ENCODE peak calls at places on chromosome 7, in ten cellular contexts. One of them, this sample, is unnamed.

GRCh38 chr7:15937571-15937970 is 251.1 kb upstream of the MEOX2 start:
- DNase-seq in uterus: no peak
- DNase-seq in fibroblast of lung: peak; percentile 44
- DNase-seq in prostate gland: no peak
- DNase-seq in adrenal gland: no peak
- DNase-seq in heart right ventricle: no peak
- DNase-seq in OCI-LY7: no peak
- DNase-seq in CD8-positive, alpha-beta memory T cell: no peak
- DNase-seq in colonic mucosa: no peak
- DNase-seq in A549: no peak
- DNase-seq in this sample: no peak

GRCh38 chr7:97971120-97971989 is 18.6 kb downstream of the OCM2 start:
- DNase-seq in adrenal gland: peak; percentile 25
- DNase-seq in OCI-LY7: peak; percentile 63
- DNase-seq in CD8-positive, alpha-beta memory T cell: no peak
- DNase-seq in heart right ventricle: peak; percentile 5
- DNase-seq in uterus: no peak
- DNase-seq in fibroblast of lung: peak; percentile 39
- DNase-seq in A549: peak; percentile 18
- DNase-seq in colonic mucosa: peak; percentile 30
- DNase-seq in prostate gland: no peak
- DNase-seq in this sample: no peak

GRCh38 chr7:157574120-157574519 is 237.3 kb downstream of the DNAJB6 start:
- DNase-seq in heart right ventricle: no peak
- DNase-seq in adrenal gland: no peak
- DNase-seq in OCI-LY7: no peak
- DNase-seq in colonic mucosa: no peak
- DNase-seq in A549: no peak
- DNase-seq in CD8-positive, alpha-beta memory T cell: no peak
- DNase-seq in fibroblast of lung: no peak
- DNase-seq in uterus: no peak
- DNase-seq in prostate gland: no peak
- DNase-seq in this sample: no peak

GRCh38 chr7:130273081-130273699 is 6.5 kb downstream of the CPA2 start:
- DNase-seq in colonic mucosa: peak; percentile 23
- DNase-seq in OCI-LY7: no peak
- DNase-seq in A549: no peak
- DNase-seq in CD8-positive, alpha-beta memory T cell: no peak
- DNase-seq in fibroblast of lung: peak; percentile 85
- DNase-seq in heart right ventricle: no peak
- DNase-seq in uterus: peak; percentile 68
- DNase-seq in adrenal gland: no peak
- DNase-seq in prostate gland: peak; percentile 35
- DNase-seq in this sample: no peak

GRCh38 chr7:80942261-80943041 is 23.6 kb upstream of the SEMA3C start:
- DNase-seq in fibroblast of lung: peak; percentile 99
- DNase-seq in adrenal gland: peak; percentile 61
- DNase-seq in OCI-LY7: no peak
- DNase-seq in colonic mucosa: peak; percentile 32
- DNase-seq in uterus: peak; percentile 34
- DNase-seq in A549: peak; percentile 98
- DNase-seq in CD8-positive, alpha-beta memory T cell: no peak
- DNase-seq in heart right ventricle: peak; percentile 35
- DNase-seq in prostate gland: peak; percentile 41
- DNase-seq in this sample: peak; percentile 78

GRCh38 chr7:158133057-158133456 is 454.6 kb downstream of the PTPRN2 start:
- DNase-seq in heart right ventricle: no peak
- DNase-seq in CD8-positive, alpha-beta memory T cell: no peak
- DNase-seq in prostate gland: no peak
- DNase-seq in colonic mucosa: no peak
- DNase-seq in adrenal gland: no peak
- DNase-seq in A549: no peak
- DNase-seq in OCI-LY7: no peak
- DNase-seq in fibroblast of lung: no peak
- DNase-seq in uterus: no peak
- DNase-seq in this sample: no peak

GRCh38 chr7:120190566-120190965 is 82.4 kb upstream of the KCND2 start:
- DNase-seq in CD8-positive, alpha-beta memory T cell: no peak
- DNase-seq in OCI-LY7: no peak
- DNase-seq in adrenal gland: no peak
- DNase-seq in A549: no peak
- DNase-seq in heart right ventricle: no peak
- DNase-seq in colonic mucosa: no peak
- DNase-seq in uterus: no peak
- DNase-seq in fibroblast of lung: no peak
- DNase-seq in prostate gland: no peak
- DNase-seq in this sample: no peak

GRCh38 chr7:29946428-29947186 is 43.0 kb downstream of the SCRN1 start:
- DNase-seq in prostate gland: no peak
- DNase-seq in fibroblast of lung: peak; percentile 17
- DNase-seq in A549: peak; percentile 12
- DNase-seq in CD8-positive, alpha-beta memory T cell: no peak
- DNase-seq in adrenal gland: peak; percentile 61
- DNase-seq in uterus: peak; percentile 36
- DNase-seq in heart right ventricle: peak; percentile 35
- DNase-seq in colonic mucosa: no peak
- DNase-seq in OCI-LY7: peak; percentile 27
- DNase-seq in this sample: no peak

GRCh38 chr7:40315277-40315676 is 180.5 kb downstream of the SUGCT start:
- DNase-seq in colonic mucosa: no peak
- DNase-seq in CD8-positive, alpha-beta memory T cell: no peak
- DNase-seq in A549: no peak
- DNase-seq in uterus: no peak
- DNase-seq in adrenal gland: no peak
- DNase-seq in fibroblast of lung: peak; percentile 78
- DNase-seq in prostate gland: no peak
- DNase-seq in OCI-LY7: no peak
- DNase-seq in heart right ventricle: no peak
- DNase-seq in this sample: no peak

GRCh38 chr7:159099217-159099655 is 45.4 kb downstream of the VIPR2 start:
- DNase-seq in adrenal gland: peak; percentile 9
- DNase-seq in prostate gland: no peak
- DNase-seq in A549: no peak
- DNase-seq in colonic mucosa: no peak
- DNase-seq in CD8-positive, alpha-beta memory T cell: no peak
- DNase-seq in OCI-LY7: no peak
- DNase-seq in fibroblast of lung: no peak
- DNase-seq in uterus: no peak
- DNase-seq in heart right ventricle: no peak
- DNase-seq in this sample: peak; percentile 73

GRCh38 chr7:104929921-104930320 is 84.1 kb upstream of the KMT2E start:
- DNase-seq in A549: no peak
- DNase-seq in OCI-LY7: no peak
- DNase-seq in uterus: no peak
- DNase-seq in heart right ventricle: no peak
- DNase-seq in adrenal gland: no peak
- DNase-seq in CD8-positive, alpha-beta memory T cell: no peak
- DNase-seq in fibroblast of lung: no peak
- DNase-seq in prostate gland: no peak
- DNase-seq in colonic mucosa: no peak
- DNase-seq in this sample: no peak
- H3K27ac ChIP-seq in A549: no peak overlapping the region
- H3K27ac ChIP-seq in OCI-LY7: no peak overlapping the region
- H3K27ac ChIP-seq in uterus: no peak overlapping the region
- H3K27ac ChIP-seq in heart right ventricle: no peak overlapping the region
- H3K27ac ChIP-seq in adrenal gland: no peak overlapping the region
- H3K27ac ChIP-seq in CD8-positive, alpha-beta memory T cell: no peak overlapping the region
- H3K27ac ChIP-seq in fibroblast of lung: no peak overlapping the region
- H3K27ac ChIP-seq in prostate gland: no peak overlapping the region
- H3K27ac ChIP-seq in colonic mucosa: no peak overlapping the region
- H3K27ac ChIP-seq in this sample: no peak overlapping the region

DNA sequence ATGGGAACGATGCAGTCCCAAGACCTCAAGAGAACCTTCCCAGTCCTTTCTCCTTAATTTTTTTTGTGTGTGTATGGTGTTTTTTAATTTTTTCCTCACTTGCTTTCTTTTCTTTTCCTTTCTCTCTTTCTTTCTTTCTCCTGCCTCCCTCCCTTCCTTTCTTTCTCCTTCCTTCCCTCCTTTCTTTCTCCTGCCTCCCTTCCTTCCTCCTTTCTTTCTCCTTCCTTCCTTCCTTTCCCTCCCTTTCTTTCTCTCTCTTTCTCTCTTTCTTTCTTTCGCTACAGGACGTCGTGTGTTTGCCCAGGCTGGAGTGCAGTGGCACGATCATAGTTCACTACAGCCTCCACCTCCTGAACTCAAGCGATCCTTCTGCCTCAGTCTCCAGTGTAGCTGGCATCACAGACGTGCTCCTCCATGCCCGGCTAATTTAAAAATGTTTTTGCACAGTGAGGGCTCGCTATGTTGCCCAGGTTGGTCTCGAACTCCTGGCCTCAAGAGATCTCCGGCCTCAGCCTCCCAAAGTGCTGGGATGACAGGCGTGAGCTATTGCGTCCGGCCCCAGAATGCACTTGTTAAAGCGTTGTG is 709 bp upstream of the NIPSNAP2 start:
- DNase-seq in A549: no peak
- DNase-seq in OCI-LY7: no peak
- DNase-seq in colonic mucosa: no peak
- DNase-seq in adrenal gland: no peak
- DNase-seq in prostate gland: no peak
- DNase-seq in CD8-positive, alpha-beta memory T cell: no peak
- DNase-seq in heart right ventricle: no peak
- DNase-seq in fibroblast of lung: no peak
- DNase-seq in uterus: no peak
- DNase-seq in this sample: no peak
- H3K4me3 ChIP-seq in A549: peak overlapping the region; percentile 69
- H3K4me3 ChIP-seq in OCI-LY7: peak overlapping the region; percentile 58
- H3K4me3 ChIP-seq in colonic mucosa: peak overlapping the region; percentile 27
- H3K4me3 ChIP-seq in adrenal gland: peak overlapping the region; percentile 91
- H3K4me3 ChIP-seq in prostate gland: peak overlapping the region; percentile 64
- H3K4me3 ChIP-seq in CD8-positive, alpha-beta memory T cell: peak overlapping the region; percentile 63
- H3K4me3 ChIP-seq in heart right ventricle: peak overlapping the region; percentile 53
- H3K4me3 ChIP-seq in fibroblast of lung: peak overlapping the region; percentile 53
- H3K4me3 ChIP-seq in uterus: peak overlapping the region; percentile 22
- H3K4me3 ChIP-seq in this sample: peak overlapping the region; percentile 88

DNA sequence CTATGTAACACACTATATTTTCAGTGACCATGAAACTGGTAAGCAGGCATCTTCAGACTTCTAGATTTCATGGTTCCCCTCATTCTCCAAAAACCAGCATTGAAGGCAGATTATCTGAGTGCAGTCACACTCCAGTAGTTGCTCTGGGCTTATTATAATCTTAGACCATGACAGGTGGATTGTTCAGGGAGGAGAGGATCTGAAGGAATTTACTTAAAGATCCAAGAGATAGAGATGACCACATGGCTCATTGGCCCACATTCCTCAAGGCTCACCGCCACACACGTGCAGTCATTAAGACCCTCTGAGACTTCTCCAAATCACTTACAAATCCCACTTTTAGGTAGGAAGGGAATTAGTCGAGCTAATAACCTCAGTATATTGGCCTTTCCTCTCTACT is 55.2 kb downstream of the GSAP start:
- DNase-seq in heart right ventricle: no peak
- DNase-seq in CD8-positive, alpha-beta memory T cell: no peak
- DNase-seq in colonic mucosa: no peak
- DNase-seq in adrenal gland: no peak
- DNase-seq in OCI-LY7: no peak
- DNase-seq in uterus: no peak
- DNase-seq in fibroblast of lung: no peak
- DNase-seq in A549: no peak
- DNase-seq in prostate gland: no peak
- DNase-seq in this sample: no peak
- H3K27ac ChIP-seq in heart right ventricle: no peak overlapping the region
- H3K27ac ChIP-seq in CD8-positive, alpha-beta memory T cell: no peak overlapping the region
- H3K27ac ChIP-seq in colonic mucosa: no peak overlapping the region
- H3K27ac ChIP-seq in adrenal gland: no peak overlapping the region
- H3K27ac ChIP-seq in OCI-LY7: no peak overlapping the region
- H3K27ac ChIP-seq in uterus: no peak overlapping the region
- H3K27ac ChIP-seq in fibroblast of lung: no peak overlapping the region
- H3K27ac ChIP-seq in A549: peak overlapping the region; percentile 52
- H3K27ac ChIP-seq in prostate gland: no peak overlapping the region
- H3K27ac ChIP-seq in this sample: no peak overlapping the region

GRCh38 chr7:2638224-2638991 is 6.6 kb downstream of the TTYH3 start:
- DNase-seq in colonic mucosa: no peak
- DNase-seq in A549: no peak
- DNase-seq in adrenal gland: peak; percentile 86
- DNase-seq in OCI-LY7: no peak
- DNase-seq in heart right ventricle: peak; percentile 49
- DNase-seq in fibroblast of lung: peak; percentile 77
- DNase-seq in uterus: peak; percentile 30
- DNase-seq in CD8-positive, alpha-beta memory T cell: no peak
- DNase-seq in prostate gland: no peak
- DNase-seq in this sample: no peak

GRCh38 chr7:2641406-2642393 is 9.9 kb downstream of the TTYH3 start:
- DNase-seq in A549: no peak
- DNase-seq in CD8-positive, alpha-beta memory T cell: no peak
- DNase-seq in fibroblast of lung: peak; percentile 99
- DNase-seq in adrenal gland: peak; percentile 98
- DNase-seq in OCI-LY7: peak; percentile 88
- DNase-seq in heart right ventricle: peak; percentile 94
- DNase-seq in prostate gland: peak; percentile 87
- DNase-seq in uterus: peak; percentile 87
- DNase-seq in colonic mucosa: peak; percentile 64
- DNase-seq in this sample: peak; percentile 97

GRCh38 chr7:2639151-2639993 is 7.6 kb downstream of the TTYH3 start:
- DNase-seq in A549: no peak
- DNase-seq in OCI-LY7: no peak
- DNase-seq in adrenal gland: peak; percentile 49
- DNase-seq in prostate gland: no peak
- DNase-seq in uterus: no peak
- DNase-seq in fibroblast of lung: no peak
- DNase-seq in CD8-positive, alpha-beta memory T cell: no peak
- DNase-seq in colonic mucosa: no peak
- DNase-seq in heart right ventricle: no peak
- DNase-seq in this sample: no peak

GRCh38 chr7:2639994-2640830 is 8.4 kb downstream of the TTYH3 start:
- DNase-seq in CD8-positive, alpha-beta memory T cell: no peak
- DNase-seq in uterus: peak; percentile 26
- DNase-seq in colonic mucosa: no peak
- DNase-seq in adrenal gland: peak; percentile 71
- DNase-seq in A549: no peak
- DNase-seq in prostate gland: peak; percentile 51
- DNase-seq in OCI-LY7: no peak
- DNase-seq in heart right ventricle: no peak
- DNase-seq in fibroblast of lung: no peak
- DNase-seq in this sample: no peak

GRCh38 chr7:2640858-2641257 is 9.1 kb downstream of the TTYH3 start:
- DNase-seq in heart right ventricle: no peak
- DNase-seq in OCI-LY7: no peak
- DNase-seq in A549: no peak
- DNase-seq in adrenal gland: peak; percentile 53
- DNase-seq in CD8-positive, alpha-beta memory T cell: no peak
- DNase-seq in uterus: no peak
- DNase-seq in colonic mucosa: no peak
- DNase-seq in fibroblast of lung: no peak
- DNase-seq in prostate gland: no peak
- DNase-seq in this sample: no peak
- H3K4me3 ChIP-seq in heart right ventricle: peak overlapping the region; percentile 40
- H3K4me3 ChIP-seq in OCI-LY7: peak overlapping the region; percentile 21
- H3K4me3 ChIP-seq in A549: no peak overlapping the region
- H3K4me3 ChIP-seq in adrenal gland: peak overlapping the region; percentile 30
- H3K4me3 ChIP-seq in CD8-positive, alpha-beta memory T cell: no peak overlapping the region
- H3K4me3 ChIP-seq in uterus: no peak overlapping the region
- H3K4me3 ChIP-seq in colonic mucosa: no peak overlapping the region
- H3K4me3 ChIP-seq in fibroblast of lung: no peak overlapping the region
- H3K4me3 ChIP-seq in prostate gland: no peak overlapping the region
- H3K4me3 ChIP-seq in this sample: peak overlapping the region; percentile 34